ENCODE peak calls at places on chromosomes 11 and 22, in six cellular contexts. A, Y, O, L, T and F are unnamed samples.

GRCh38 chr11:46557684-46558151 is 36.1 kb downstream of the AMBRA1 start:
- DNase-seq in A (no peak), Y (peak; percentile 67), O (no peak), L (no peak), T (peak; percentile 60), F (no peak)

GRCh38 chr22:47168441-47168840 is 406.0 kb downstream of the TBC1D22A start:
- DNase-seq in A (no peak), Y (no peak), O (peak; percentile 9), L (no peak), T (no peak), F (no peak)

GRCh38 chr11:44813401-44813800 is 86.6 kb downstream of the TSPAN18 start:
- DNase-seq in A (no peak), Y (no peak), O (no peak), L (no peak), T (no peak), F (no peak)

GRCh38 chr11:9701799-9702198 is 37.9 kb downstream of the SWAP70 start:
- DNase-seq in A (no peak), Y (no peak), O (no peak), L (no peak), T (no peak), F (no peak)

GRCh38 chr22:37482244-37482643 is 3.9 kb downstream of the MFNG start:
- DNase-seq in A (no peak), Y (no peak), O (no peak), L (no peak), T (no peak), F (no peak)

GRCh38 chr11:10878408-10879214 is 20.8 kb upstream of the ZBED5 start:
- DNase-seq in A (peak; percentile 31), Y (peak; percentile 31), O (no peak), L (no peak), T (peak; percentile 85), F (no peak)

GRCh38 chr11:45616802-45617549 is 48.4 kb downstream of the CHST1 start:
- DNase-seq in A (no peak), Y (no peak), O (no peak), L (no peak), T (no peak), F (no peak)

GRCh38 chr22:37207981-37208380 is 4.3 kb downstream of the SSTR3 start:
- DNase-seq in A (no peak), Y (no peak), O (no peak), L (no peak), T (no peak), F (no peak)

GRCh38 chr22:23520875-23521441 is 59.1 kb downstream of the IGLL1 start:
- DNase-seq in A (peak; percentile 15), Y (peak; percentile 17), O (peak; percentile 55), L (peak; percentile 46), T (peak; percentile 14), F (no peak)

GRCh38 chr11:96050435-96051182 is 126.7 kb upstream of the MTMR2 start:
- DNase-seq in A (no peak), Y (peak; percentile 83), O (no peak), L (no peak), T (peak; percentile 60), F (no peak)

GRCh38 chr11:122108192-122108799 is 7.7 kb downstream of the BLID start:
- DNase-seq in A (no peak), Y (peak; percentile 67), O (no peak), L (peak; percentile 50), T (peak; percentile 84), F (no peak)

GRCh38 chr22:49738006-49738405 is 89.7 kb downstream of the BRD1 start:
- DNase-seq in A (no peak), Y (no peak), O (no peak), L (no peak), T (no peak), F (no peak)

GRCh38 chr11:44926036-44926435 is 24.6 kb downstream of the TP53I11 start:
- DNase-seq in A (no peak), Y (no peak), O (no peak), L (no peak), T (no peak), F (no peak)

GRCh38 chr11:57567512-57568329 is at the start of gene UBE2L6:
- DNase-seq in A (peak; percentile 87), Y (no peak), O (peak; percentile 88), L (peak; percentile 17), T (no peak), F (peak; percentile 80)

GRCh38 chr22:27637604-27638003 is 164.0 kb downstream of the MN1 start:
- DNase-seq in A (no peak), Y (peak; percentile 67), O (no peak), L (no peak), T (peak; percentile 82), F (no peak)

GRCh38 chr11:35932641-35933571 is 11.0 kb upstream of the LDLRAD3 start:
- DNase-seq in A (no peak), Y (peak; percentile 11), O (no peak), L (no peak), T (peak; percentile 54), F (no peak)

GRCh38 chr11:57425565-57426438 is 1.1 kb downstream of the SLC43A3 start:
- DNase-seq in A (no peak), Y (no peak), O (peak; percentile 48), L (no peak), T (peak; percentile 36), F (no peak)

GRCh38 chr11:62130498-62131464 is 7.0 kb downstream of the INCENP start:
- DNase-seq in A (no peak), Y (no peak), O (no peak), L (no peak), T (no peak), F (peak; percentile 6)

GRCh38 chr11:45093761-45094455 is 52.5 kb upstream of the PRDM11 start:
- DNase-seq in A (no peak), Y (no peak), O (no peak), L (no peak), T (no peak), F (no peak)

GRCh38 chr22:28750471-28750881 is 8.6 kb downstream of the HSCB start:
- DNase-seq in A (no peak), Y (peak; percentile 72), O (no peak), L (no peak), T (peak; percentile 88), F (no peak)

GRCh38 chr22:44823806-44824205 is 71.4 kb downstream of the ARHGAP8 start:
- DNase-seq in A (no peak), Y (no peak), O (no peak), L (no peak), T (no peak), F (no peak)

GRCh38 chr11:112300094-112300786 is 39.6 kb upstream of the PLET1 start:
- DNase-seq in A (no peak), Y (no peak), O (no peak), L (no peak), T (no peak), F (no peak)

GRCh38 chr22:38402204-38402603 is 52.8 kb downstream of the KCNJ4 start:
- DNase-seq in A (no peak), Y (no peak), O (no peak), L (no peak), T (no peak), F (no peak)

GRCh38 chr22:18979957-18980356 is 43.9 kb upstream of the PRODH start:
- DNase-seq in A (no peak), Y (no peak), O (no peak), L (no peak), T (no peak), F (no peak)
- TF ChIP-seq CTCF in A (no peak), Y (no peak), O (no peak), L (no peak), T (no peak), F (no peak)

GRCh38 chr11:66818231-66818955 is 24.8 kb upstream of the RCE1 start:
- DNase-seq in A (no peak), Y (no peak), O (no peak), L (no peak), T (no peak), F (no peak)

GRCh38 chr11:66810576-66811185 is 32.6 kb upstream of the RCE1 start:
- DNase-seq in A (no peak), Y (no peak), O (no peak), L (no peak), T (no peak), F (no peak)

GRCh38 chr11:66814678-66815077 is 28.6 kb upstream of the RCE1 start:
- DNase-seq in A (no peak), Y (no peak), O (no peak), L (no peak), T (no peak), F (no peak)

GRCh38 chr11:66820381-66820780 is 22.9 kb upstream of the RCE1 start:
- DNase-seq in A (no peak), Y (no peak), O (no peak), L (no peak), T (no peak), F (no peak)

DNA sequence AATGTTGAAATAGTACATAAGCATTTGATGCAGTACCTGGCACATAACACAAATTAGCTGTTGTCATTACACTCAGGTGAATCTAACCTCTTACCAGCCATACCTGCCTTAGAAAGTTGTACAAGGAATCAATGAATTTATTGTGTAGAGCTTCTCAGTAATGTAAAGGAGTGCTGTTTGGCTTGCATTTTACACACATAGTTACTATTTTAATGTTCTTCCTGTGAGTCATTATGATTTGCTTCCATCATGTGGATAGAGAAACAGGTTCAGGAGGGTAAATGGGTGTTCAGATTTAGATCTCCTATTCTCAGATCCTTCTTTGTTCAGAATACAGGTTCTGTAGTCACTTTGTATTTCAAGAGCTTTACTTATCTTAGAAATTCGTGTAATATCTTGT is 27.6 kb upstream of the RCE1 start:
- DNase-seq in A (no peak), Y (no peak), O (no peak), L (no peak), T (peak; percentile 22), F (no peak)
- TF ChIP-seq CTCF in A (no peak), Y (no peak), O (no peak), L (no peak), T (no peak), F (no peak)

GRCh38 chr11:128804481-128804880 is 62.6 kb downstream of the KCNJ1 start:
- DNase-seq in A (no peak), Y (peak; percentile 21), O (no peak), L (no peak), T (peak; percentile 35), F (no peak)

GRCh38 chr11:128806496-128807261 is 60.4 kb downstream of the KCNJ1 start:
- DNase-seq in A (no peak), Y (no peak), O (no peak), L (no peak), T (no peak), F (no peak)

GRCh38 chr11:128800871-128801417 is 66.2 kb downstream of the KCNJ1 start:
- DNase-seq in A (no peak), Y (no peak), O (no peak), L (no peak), T (no peak), F (no peak)

GRCh38 chr11:128803440-128803839 is 63.7 kb downstream of the KCNJ1 start:
- DNase-seq in A (no peak), Y (no peak), O (no peak), L (no peak), T (no peak), F (no peak)

GRCh38 chr11:128802358-128802981 is 64.6 kb downstream of the KCNJ1 start:
- DNase-seq in A (peak; percentile 43), Y (peak; percentile 38), O (no peak), L (peak; percentile 77), T (peak; percentile 41), F (no peak)
- TF ChIP-seq CTCF in A (no peak), Y (peak; percentile 77), O (no peak), L (peak; percentile 93), T (peak; percentile 59), F (no peak)

DNA sequence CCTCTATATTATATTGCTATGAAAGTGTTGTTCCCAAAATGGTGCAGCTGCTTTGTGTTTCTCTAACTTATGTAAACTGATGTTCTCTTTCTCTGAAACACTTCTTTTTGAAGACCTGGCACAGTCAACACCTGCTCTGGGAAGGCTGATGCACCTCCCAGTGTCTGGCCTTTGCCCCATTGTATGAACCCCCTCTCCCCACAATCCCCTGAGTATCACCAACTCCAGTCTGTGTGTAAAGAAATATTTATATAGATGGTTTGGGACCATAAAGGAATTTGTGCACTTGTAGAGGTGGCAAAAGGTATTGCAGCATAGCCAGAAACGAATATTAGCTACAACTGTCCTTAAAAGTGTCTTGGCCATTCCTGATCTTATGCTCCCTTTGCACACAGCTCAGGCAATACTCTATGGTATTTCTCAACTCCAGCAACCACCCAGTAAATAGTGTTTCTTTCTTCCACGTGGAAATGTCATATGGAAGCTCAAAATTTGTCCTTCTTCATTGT is 365.2 kb upstream of the DDI1 start:
- DNase-seq in A (no peak), Y (no peak), O (no peak), L (no peak), T (no peak), F (no peak)
- TF ChIP-seq CTCF in A (no peak), Y (peak; percentile 13), O (no peak), L (peak; percentile 21), T (peak; percentile 11), F (no peak)